ENCODE peak calls at places on chromosome 3, in four cellular contexts. G is CD4-positive, CD25-positive, alpha-beta regulatory T cell; Z is Panc1; B is tibial artery. O is an unnamed sample.

GRCh38 chr3:170470063-170471006 is 51.7 kb downstream of the CLDN11 start:
- DNase-seq in G (no peak), Z (no peak), B (no peak), O (no peak)

GRCh38 chr3:21803604-21804003 is 52.6 kb upstream of the ZNF385D start:
- DNase-seq in G (no peak), Z (no peak), B (no peak), O (no peak)

GRCh38 chr3:116920836-116921596 is 211.4 kb downstream of the TUSC7 start:
- DNase-seq in G (no peak), Z (no peak), B (no peak), O (no peak)

GRCh38 chr3:35184775-35185174 is 454.6 kb upstream of the ARPP21 start:
- DNase-seq in G (no peak), Z (no peak), B (no peak), O (no peak)

GRCh38 chr3:53773586-53774368 is 72.4 kb downstream of the CHDH start:
- DNase-seq in G (no peak), Z (no peak), B (no peak), O (no peak)

GRCh38 chr3:16720367-16720766 is 115.1 kb upstream of the DAZL start:
- DNase-seq in G (no peak), Z (no peak), B (no peak), O (no peak)

GRCh38 chr3:123258811-123259420 is 57.2 kb downstream of the SEC22A start:
- DNase-seq in G (peak; percentile 18), Z (peak; percentile 24), B (no peak), O (no peak)

GRCh38 chr3:38110314-38111050 is 26.4 kb downstream of the ACAA1 start:
- DNase-seq in G (no peak), Z (no peak), B (peak; percentile 53), O (no peak)

GRCh38 chr3:6249679-6250078 is 611.2 kb upstream of the GRM7 start:
- DNase-seq in G (no peak), Z (no peak), B (no peak), O (no peak)

GRCh38 chr3:11145888-11146287 is 8.4 kb upstream of the HRH1 start:
- DNase-seq in G (no peak), Z (no peak), B (no peak), O (no peak)

GRCh38 chr3:66196633-66197032 is 24.2 kb upstream of the SLC25A26 start:
- DNase-seq in G (no peak), Z (no peak), B (no peak), O (no peak)

GRCh38 chr3:143795849-143796248 is 52.4 kb downstream of the SLC9A9 start:
- DNase-seq in G (no peak), Z (no peak), B (no peak), O (no peak)

GRCh38 chr3:10957976-10958749 is 34.4 kb upstream of the SLC6A1 start:
- DNase-seq in G (no peak), Z (no peak), B (no peak), O (no peak)

GRCh38 chr3:16406175-16406574 is 107.3 kb downstream of the RFTN1 start:
- DNase-seq in G (no peak), Z (no peak), B (no peak), O (no peak)

GRCh38 chr3:61353353-61353752 is 102.1 kb upstream of the FHIT start:
- DNase-seq in G (no peak), Z (no peak), B (no peak), O (no peak)

GRCh38 chr3:71846189-71846588 is 61.2 kb upstream of the PROK2 start:
- DNase-seq in G (no peak), Z (no peak), B (no peak), O (no peak)

GRCh38 chr3:196208942-196209695 is 2.1 kb downstream of the ZDHHC19 start:
- DNase-seq in G (no peak), Z (no peak), B (no peak), O (peak; percentile 43)

GRCh38 chr3:38119248-38119544 is 17.7 kb downstream of the ACAA1 start:
- DNase-seq in G (no peak), Z (no peak), B (no peak), O (peak; percentile 17)

GRCh38 chr3:193559100-193559499 is 4.4 kb upstream of the ATP13A4 start:
- DNase-seq in G (no peak), Z (no peak), B (no peak), O (no peak)

GRCh38 chr3:183764854-183765731 is 60.3 kb downstream of the MAP6D1 start:
- DNase-seq in G (no peak), Z (no peak), B (no peak), O (no peak)

GRCh38 chr3:63343674-63344073 is 65.6 kb downstream of the SYNPR start:
- DNase-seq in G (no peak), Z (peak; percentile 13), B (peak; percentile 67), O (peak; percentile 47)

GRCh38 chr3:34843479-34843870 is 795.9 kb upstream of the ARPP21 start:
- DNase-seq in G (no peak), Z (no peak), B (no peak), O (no peak)

GRCh38 chr3:143040264-143040879 is 39.0 kb downstream of the U2SURP start:
- DNase-seq in G (no peak), Z (no peak), B (no peak), O (no peak)

GRCh38 chr3:101204246-101204645 is 116.1 kb downstream of the IMPG2 start:
- DNase-seq in G (no peak), Z (no peak), B (no peak), O (no peak)

GRCh38 chr3:148884261-148884660 is 19.2 kb downstream of the CPA3 start:
- DNase-seq in G (no peak), Z (no peak), B (no peak), O (no peak)

GRCh38 chr3:173395412-173396181 is 1.9 kb upstream of the NLGN1 start:
- DNase-seq in G (peak; percentile 29), Z (no peak), B (peak; percentile 95), O (peak; percentile 88)

GRCh38 chr3:71217640-71218222 is 365.8 kb downstream of the FOXP1 start:
- DNase-seq in G (no peak), Z (no peak), B (no peak), O (no peak)

GRCh38 chr3:194277547-194278091 is 73.5 kb downstream of the CPN2 start:
- DNase-seq in G (no peak), Z (no peak), B (peak; percentile 87), O (peak; percentile 59)

GRCh38 chr3:16318216-16318615 is 53.2 kb downstream of the OXNAD1 start:
- DNase-seq in G (no peak), Z (no peak), B (no peak), O (no peak)

GRCh38 chr3:153901991-153902390 is 219.2 kb upstream of the ARHGEF26 start:
- DNase-seq in G (no peak), Z (no peak), B (no peak), O (no peak)

GRCh38 chr3:161957467-161957866 is 460.9 kb downstream of the OTOL1 start:
- DNase-seq in G (no peak), Z (no peak), B (no peak), O (no peak)

DNA sequence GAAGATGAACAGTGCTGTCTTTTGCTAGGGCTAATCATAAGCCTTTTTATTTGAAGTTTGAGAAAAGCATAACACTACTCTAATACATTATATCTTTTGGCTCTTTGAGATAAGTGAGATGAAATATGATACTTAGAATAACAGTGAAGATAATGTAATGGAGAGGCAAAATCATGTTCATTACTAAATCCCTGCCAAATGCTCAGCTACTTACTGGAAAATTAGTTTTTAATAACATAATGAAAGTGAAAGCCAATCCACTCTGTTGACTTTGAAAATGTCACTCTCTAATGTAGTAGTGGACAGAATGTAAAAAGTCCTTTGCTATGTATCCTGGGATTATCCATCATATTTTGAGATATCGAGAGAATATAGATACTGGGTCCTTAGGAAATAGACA is 35.9 kb upstream of the MYH15 start:
- DNase-seq in G (no peak), Z (no peak), B (no peak), O (no peak)
- H3K4me3 ChIP-seq in G (peak overlapping the region; percentile 82), Z (no peak overlapping the region), B (peak overlapping the region; percentile 5), O (no peak overlapping the region)

DNA sequence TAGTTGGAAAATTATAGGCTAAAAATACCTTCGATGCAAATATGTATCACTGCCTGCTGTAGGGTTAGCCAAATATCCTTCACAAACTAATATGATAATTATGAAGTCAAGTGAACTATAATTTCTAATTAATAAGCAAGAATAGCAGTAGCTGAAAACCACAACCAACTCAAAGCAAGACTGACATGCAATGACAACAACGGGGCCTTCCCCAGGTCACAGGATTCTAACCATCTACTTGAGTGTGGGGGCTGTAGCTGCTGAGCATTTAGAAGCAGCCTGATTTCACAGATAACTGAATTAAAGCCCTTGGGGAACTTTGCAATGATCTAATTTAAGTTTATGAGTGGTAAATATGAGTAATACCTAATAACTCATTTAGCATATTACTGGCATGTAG is 31.0 kb downstream of the DGKG start:
- DNase-seq in G (no peak), Z (no peak), B (no peak), O (no peak)
- H3K27me3 ChIP-seq in G (no peaks in the 10 kb centered on the region), Z (peaks cover 33% of the 10 kb centered on the region), B (no peaks in the 10 kb centered on the region), O (no peaks in the 10 kb centered on the region)

DNA sequence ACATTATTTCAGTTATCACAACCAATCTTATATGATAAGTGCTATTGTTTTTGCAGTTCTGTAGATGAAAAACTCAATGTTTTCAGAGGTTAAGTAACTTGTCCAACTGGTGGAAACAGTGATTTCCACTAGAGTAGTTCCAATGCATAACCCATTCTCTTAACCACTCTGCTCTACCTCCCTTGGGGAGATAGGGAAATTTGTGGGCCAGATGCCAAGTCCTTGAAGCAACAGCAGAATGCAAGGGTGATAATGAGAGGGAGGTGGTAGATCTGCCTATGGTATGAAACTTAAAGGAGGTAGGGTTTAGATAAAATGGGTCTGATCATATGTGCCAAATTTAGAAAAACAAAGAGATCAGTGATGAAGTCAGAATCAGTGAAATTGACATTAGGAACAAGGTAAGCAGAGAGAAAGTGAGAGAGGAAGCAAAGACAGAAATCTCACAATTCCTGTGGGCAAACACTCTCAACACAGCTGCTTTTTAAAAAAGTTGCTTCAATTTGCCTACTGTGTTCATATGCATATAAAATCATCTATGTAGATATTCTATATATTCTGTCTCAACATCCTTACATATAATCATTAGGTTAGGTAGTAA is 50.5 kb upstream of the UBP1 start:
- DNase-seq in G (no peak), Z (no peak), B (no peak), O (no peak)
- H3K36me3 ChIP-seq in G (no peaks in the 10 kb centered on the region), Z (no peaks in the 10 kb centered on the region), B (no peaks in the 10 kb centered on the region), O (no peaks in the 10 kb centered on the region)

DNA sequence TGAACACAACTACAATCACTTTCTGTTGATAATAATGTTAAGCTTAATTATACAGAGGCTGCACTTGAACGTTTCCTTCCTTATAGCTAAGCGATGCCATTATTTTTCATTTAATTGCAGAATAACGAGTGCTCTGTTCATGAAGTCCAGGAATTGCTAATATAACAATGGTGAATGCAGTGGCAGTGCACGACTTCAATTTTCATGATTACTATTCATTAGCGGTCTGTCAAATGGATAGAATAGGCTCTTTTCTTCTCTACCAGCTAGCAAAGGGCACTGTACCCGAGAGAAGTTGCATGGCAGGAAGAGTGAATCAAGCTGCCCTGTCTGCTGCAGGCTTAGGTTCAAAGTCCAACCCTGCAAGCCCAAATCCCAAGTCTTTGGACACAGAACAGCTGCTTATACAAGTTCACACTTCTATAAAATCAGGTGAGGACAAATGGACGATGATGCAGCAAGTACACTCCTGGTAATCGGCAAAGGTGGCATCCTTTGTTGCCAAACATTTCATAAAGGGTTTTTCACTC is 75.6 kb downstream of the PDZRN3 start:
- DNase-seq in G (no peak), Z (no peak), B (no peak), O (no peak)
- H3K4me3 ChIP-seq in G (no peak overlapping the region), Z (no peak overlapping the region), B (no peak overlapping the region), O (no peak overlapping the region)